ENCODE peak calls at places on chromosomes 4 and X, in ten cellular contexts. L, F, C, X, U, H, O, Q, J and K are unnamed samples.

GRCh38 chrX:49073641-49074575 is at the start of gene PRAF2:
- DNase-seq in C (peak; percentile 88), H (peak; percentile 96), X (peak; percentile 91), L (peak; percentile 93), U (peak; percentile 91), F (peak; percentile 93), O (peak; percentile 89), J (peak; percentile 78), Q (peak; percentile 75), K (peak; percentile 92)

GRCh38 chrX:153598541-153599191 is at the start of gene CCNQ:
- DNase-seq in J (no peak), X (peak; percentile 35), U (peak; percentile 32), O (peak; percentile 39), Q (no peak), L (no peak), H (peak; percentile 73), C (peak; percentile 22), F (peak; percentile 43), K (peak; percentile 12)

GRCh38 chr4:94262163-94263016 is 54.7 kb downstream of the SMARCAD1 start:
- DNase-seq in C (no peak), Q (no peak), J (no peak), H (no peak), U (peak; percentile 25), L (no peak), O (no peak), F (no peak), X (no peak), K (no peak)

GRCh38 chrX:11264925-11265324 is 28.3 kb upstream of the AMELX start:
- DNase-seq in J (no peak), U (no peak), L (no peak), C (no peak), Q (no peak), X (no peak), H (no peak), O (no peak), F (no peak), K (no peak)

GRCh38 chrX:111264397-111264796 is 5.9 kb downstream of the CAPN6 start:
- DNase-seq in L (no peak), F (no peak), J (no peak), X (no peak), Q (no peak), H (no peak), O (no peak), C (no peak), U (no peak), K (no peak)

GRCh38 chrX:50996930-50997329 is 86.4 kb downstream of the BMP15 start:
- DNase-seq in J (no peak), O (no peak), F (no peak), X (no peak), L (no peak), Q (no peak), C (peak; percentile 22), H (peak; percentile 44), U (no peak), K (no peak)

GRCh38 chrX:115491766-115492165 is 69.2 kb upstream of the PLS3 start:
- DNase-seq in O (no peak), X (no peak), H (no peak), Q (no peak), U (peak; percentile 53), J (no peak), C (no peak), L (no peak), F (no peak), K (no peak)

GRCh38 chrX:20454117-20454516 is 187.4 kb upstream of the RPS6KA3 start:
- DNase-seq in H (no peak), J (no peak), X (no peak), U (no peak), O (no peak), F (peak; percentile 83), L (no peak), Q (no peak), C (no peak), K (no peak)

GRCh38 chr4:82372874-82373815 is 646 bp downstream of the HNRNPD start:
- DNase-seq in L (peak; percentile 57), U (peak; percentile 70), O (peak; percentile 87), J (peak; percentile 23), X (peak; percentile 66), H (peak; percentile 78), Q (peak; percentile 30), F (peak; percentile 84), C (peak; percentile 57), K (peak; percentile 58)

GRCh38 chr4:104451573-104451972 is 43.1 kb downstream of the CXXC4 start:
- DNase-seq in J (no peak), F (no peak), Q (no peak), X (peak; percentile 4), L (peak; percentile 53), C (no peak), O (peak; percentile 26), H (no peak), U (peak; percentile 5), K (peak; percentile 75)

GRCh38 chrX:136214551-136214950 is 36.6 kb downstream of the MAP7D3 start:
- DNase-seq in J (no peak), L (no peak), F (peak; percentile 99), O (no peak), U (peak; percentile 89), Q (peak; percentile 70), C (no peak), H (no peak), X (no peak), K (no peak)

GRCh38 chr4:54852061-54852460 is 194.3 kb downstream of the KIT start:
- DNase-seq in H (no peak), X (no peak), O (no peak), Q (no peak), L (peak; percentile 75), C (no peak), F (no peak), J (no peak), U (no peak), K (peak; percentile 80)

GRCh38 chrX:135481696-135482179 is 38.7 kb upstream of the INTS6L start:
- DNase-seq in U (no peak), O (no peak), L (no peak), H (no peak), F (no peak), J (no peak), C (no peak), Q (no peak), X (no peak), K (no peak)

GRCh38 chrX:57929373-57929772 is 19.1 kb upstream of the ZXDA start:
- DNase-seq in L (no peak), U (peak; percentile 20), C (peak; percentile 17), J (no peak), O (peak; percentile 50), H (peak; percentile 7), Q (no peak), F (peak; percentile 53), X (peak; percentile 7), K (no peak)

GRCh38 chrX:154840856-154841255 is 6.4 kb upstream of the SMIM9 start:
- DNase-seq in U (peak; percentile 69), F (peak; percentile 68), O (peak; percentile 66), J (no peak), H (peak; percentile 48), Q (peak; percentile 37), X (peak; percentile 29), C (no peak), L (peak; percentile 0), K (peak; percentile 28)

GRCh38 chr4:8294036-8294435 is 24.5 kb downstream of the HTRA3 start:
- DNase-seq in O (no peak), H (no peak), F (no peak), L (no peak), Q (no peak), J (no peak), U (no peak), C (no peak), X (no peak), K (no peak)

GRCh38 chr4:124965492-124965891 is 253.0 kb upstream of the ANKRD50 start:
- DNase-seq in X (no peak), U (no peak), O (no peak), H (no peak), Q (no peak), J (no peak), F (no peak), C (no peak), L (no peak), K (no peak)

GRCh38 chr4:7341486-7342222 is 93.1 kb downstream of the PSAPL1 start:
- DNase-seq in H (no peak), Q (no peak), F (peak; percentile 47), L (no peak), J (no peak), C (no peak), U (no peak), X (no peak), O (no peak), K (no peak)

GRCh38 chr4:111986125-111986524 is 159.1 kb upstream of the FAM241A start:
- DNase-seq in U (no peak), F (no peak), H (no peak), C (no peak), X (no peak), L (no peak), J (no peak), Q (no peak), O (no peak), K (no peak)

GRCh38 chr4:28391877-28392276 is 1531.2 kb downstream of the STIM2 start:
- DNase-seq in C (no peak), U (peak; percentile 26), O (no peak), F (peak; percentile 16), L (no peak), H (no peak), Q (no peak), X (no peak), J (no peak), K (no peak)

GRCh38 chr4:182231080-182231479 is 12.1 kb upstream of the TENM3 start:
- DNase-seq in J (no peak), C (no peak), X (no peak), F (peak; percentile 90), U (no peak), O (no peak), H (no peak), L (no peak), Q (no peak), K (no peak)

GRCh38 chr4:59936566-59936965 is 1263.6 kb upstream of the ADGRL3 start:
- DNase-seq in H (no peak), U (no peak), F (no peak), C (no peak), X (no peak), J (no peak), O (no peak), L (no peak), Q (no peak), K (no peak)

GRCh38 chrX:151359931-151360871 is 36.8 kb upstream of the VMA21 start:
- DNase-seq in O (peak; percentile 29), Q (no peak), L (peak; percentile 2), U (peak; percentile 9), X (peak; percentile 23), J (no peak), H (peak; percentile 41), F (peak; percentile 26), C (peak; percentile 68), K (peak; percentile 1)

GRCh38 chrX:68652327-68652930 is 5.0 kb downstream of the STARD8 start:
- DNase-seq in J (no peak), O (peak; percentile 11), U (peak; percentile 16), Q (no peak), X (no peak), H (no peak), F (peak; percentile 45), L (no peak), C (no peak), K (no peak)

GRCh38 chr4:56348582-56348981 is 38.7 kb downstream of the AASDH start:
- DNase-seq in J (no peak), L (peak; percentile 52), U (no peak), H (peak; percentile 8), X (no peak), F (no peak), C (no peak), O (no peak), Q (no peak), K (peak; percentile 59)

GRCh38 chr4:121736735-121737351 is 28.1 kb downstream of the SMIM43 start:
- DNase-seq in C (no peak), H (peak; percentile 44), O (peak; percentile 31), L (peak; percentile 6), J (no peak), U (peak; percentile 63), Q (peak; percentile 50), F (peak; percentile 70), X (peak; percentile 21), K (peak; percentile 11)

GRCh38 chr4:602559-602942 is 22.8 kb upstream of the PDE6B start:
- DNase-seq in H (peak; percentile 96), F (peak; percentile 30), Q (no peak), X (peak; percentile 72), U (peak; percentile 11), C (peak; percentile 99), O (peak; percentile 65), J (peak; percentile 31), L (no peak), K (peak; percentile 47)

GRCh38 chrX:36577006-36577405 is 431.2 kb upstream of the FAM47C start:
- DNase-seq in O (no peak), H (no peak), X (no peak), C (no peak), F (no peak), Q (no peak), U (no peak), J (no peak), L (no peak), K (no peak)